ENCODE peak calls at places on chromosomes 7 and 10, in four cellular contexts. One of them, this sample, is unnamed.
A peak's percentile ranks its signal among the peaks of the same experiment; 100 is the strongest.

GRCh38 chr10:60817135-60817805 is 39.0 kb downstream of the CDK1 start:
- DNase-seq in WTC11: no peak
- DNase-seq in HepG2: no peak
- DNase-seq in K562: no peak
- DNase-seq in this sample: no peak

GRCh38 chr10:36677170-36677768 is 448.1 kb upstream of the ANKRD30A start:
- DNase-seq in WTC11: no peak
- DNase-seq in HepG2: no peak
- DNase-seq in K562: no peak
- DNase-seq in this sample: no peak

GRCh38 chr7:149414745-149415390 is 46.0 kb downstream of the ZNF777 start:
- DNase-seq in K562: no peak
- DNase-seq in WTC11: peak; percentile 95
- DNase-seq in HepG2: no peak
- DNase-seq in this sample: no peak

GRCh38 chr7:36188266-36188665 is 35.2 kb downstream of the EEPD1 start:
- DNase-seq in K562: no peak
- DNase-seq in WTC11: no peak
- DNase-seq in HepG2: no peak
- DNase-seq in this sample: no peak

GRCh38 chr10:97827778-97828291 is 21.8 kb upstream of the GOLGA7B start:
- DNase-seq in K562: no peak
- DNase-seq in WTC11: no peak
- DNase-seq in HepG2: no peak
- DNase-seq in this sample: no peak

GRCh38 chr7:99038086-99038855 is 105.6 kb downstream of the SMURF1 start:
- DNase-seq in WTC11: no peak
- DNase-seq in HepG2: no peak
- DNase-seq in K562: no peak
- DNase-seq in this sample: no peak

GRCh38 chr7:101308245-101309085 is 13.1 kb downstream of the IFT22 start:
- DNase-seq in K562: peak; percentile 76
- DNase-seq in HepG2: peak; percentile 73
- DNase-seq in WTC11: peak; percentile 90
- DNase-seq in this sample: peak; percentile 64

GRCh38 chr10:29344073-29344820 is 55.4 kb downstream of the LYZL1 start:
- DNase-seq in HepG2: no peak
- DNase-seq in K562: no peak
- DNase-seq in WTC11: peak; percentile 28
- DNase-seq in this sample: no peak

GRCh38 chr10:70191906-70192305 is 21.6 kb upstream of the SAR1A start:
- DNase-seq in K562: no peak
- DNase-seq in HepG2: no peak
- DNase-seq in WTC11: no peak
- DNase-seq in this sample: no peak

GRCh38 chr10:121910673-121911420 is 17.0 kb downstream of the ATE1 start:
- DNase-seq in K562: no peak
- DNase-seq in HepG2: no peak
- DNase-seq in WTC11: no peak
- DNase-seq in this sample: no peak

GRCh38 chr10:69644658-69645295 is 14.7 kb downstream of the FAM241B start:
- DNase-seq in WTC11: peak; percentile 77
- DNase-seq in HepG2: peak; percentile 21
- DNase-seq in K562: peak; percentile 81
- DNase-seq in this sample: peak; percentile 81

GRCh38 chr10:54065106-54065505 is 735.9 kb downstream of the PCDH15 start:
- DNase-seq in K562: no peak
- DNase-seq in WTC11: no peak
- DNase-seq in HepG2: no peak
- DNase-seq in this sample: no peak

GRCh38 chr10:14084875-14085274 is 245.8 kb downstream of the FRMD4A start:
- DNase-seq in HepG2: no peak
- DNase-seq in K562: no peak
- DNase-seq in WTC11: no peak
- DNase-seq in this sample: no peak

GRCh38 chr7:73894851-73895441 is 34.0 kb downstream of the TMEM270 start:
- DNase-seq in WTC11: no peak
- DNase-seq in K562: peak; percentile 39
- DNase-seq in HepG2: no peak
- DNase-seq in this sample: no peak

GRCh38 chr7:41709621-41710020 is 6.7 kb upstream of the INHBA start:
- DNase-seq in K562: no peak
- DNase-seq in HepG2: no peak
- DNase-seq in WTC11: no peak
- DNase-seq in this sample: no peak

GRCh38 chr10:33341638-33342037 is 7.2 kb upstream of the NRP1 start:
- DNase-seq in HepG2: no peak
- DNase-seq in WTC11: no peak
- DNase-seq in K562: no peak
- DNase-seq in this sample: no peak

GRCh38 chr7:4683884-4684565 is 1.9 kb downstream of the FOXK1 start:
- DNase-seq in HepG2: peak; percentile 41
- DNase-seq in WTC11: no peak
- DNase-seq in K562: no peak
- DNase-seq in this sample: no peak

GRCh38 chr7:120353171-120353570 is 80.2 kb downstream of the KCND2 start:
- DNase-seq in HepG2: no peak
- DNase-seq in K562: no peak
- DNase-seq in WTC11: no peak
- DNase-seq in this sample: no peak

GRCh38 chr7:8249121-8249520 is 12.8 kb downstream of the ICA1 start:
- DNase-seq in K562: no peak
- DNase-seq in HepG2: no peak
- DNase-seq in WTC11: no peak
- DNase-seq in this sample: no peak

GRCh38 chr10:21257919-21258318 is 267.6 kb downstream of the SKIDA1 start:
- DNase-seq in WTC11: no peak
- DNase-seq in HepG2: no peak
- DNase-seq in K562: no peak
- DNase-seq in this sample: no peak

GRCh38 chr7:130063036-130063435 is 7.3 kb upstream of the KLHDC10 start:
- DNase-seq in HepG2: peak; percentile 50
- DNase-seq in WTC11: peak; percentile 92
- DNase-seq in K562: peak; percentile 51
- DNase-seq in this sample: peak; percentile 16

GRCh38 chr10:77070892-77071595 is 566.6 kb downstream of the KCNMA1 start:
- DNase-seq in WTC11: no peak
- DNase-seq in K562: no peak
- DNase-seq in HepG2: no peak
- DNase-seq in this sample: no peak

GRCh38 chr10:59779656-59780521 is 26.6 kb upstream of the MRLN start:
- DNase-seq in WTC11: no peak
- DNase-seq in K562: no peak
- DNase-seq in HepG2: no peak
- DNase-seq in this sample: no peak

GRCh38 chr7:29204491-29205281 is 10.1 kb downstream of the CHN2 start:
- DNase-seq in HepG2: peak; percentile 88
- DNase-seq in K562: no peak
- DNase-seq in WTC11: no peak
- DNase-seq in this sample: no peak

GRCh38 chr10:14837003-14837755 is 658 bp downstream of the CDNF start:
- DNase-seq in WTC11: no peak
- DNase-seq in K562: no peak
- DNase-seq in HepG2: peak; percentile 6
- DNase-seq in this sample: no peak

GRCh38 chr7:70571986-70572385 is 560.0 kb upstream of the GALNT17 start:
- DNase-seq in HepG2: no peak
- DNase-seq in WTC11: no peak
- DNase-seq in K562: no peak
- DNase-seq in this sample: no peak

GRCh38 chr7:159099711-159100231 is 44.9 kb downstream of the VIPR2 start:
- DNase-seq in HepG2: no peak
- DNase-seq in WTC11: no peak
- DNase-seq in K562: no peak
- DNase-seq in this sample: no peak

GRCh38 chr7:64636386-64636785 is 29.5 kb upstream of the ZNF107 start:
- DNase-seq in HepG2: no peak
- DNase-seq in K562: peak; percentile 16
- DNase-seq in WTC11: no peak
- DNase-seq in this sample: no peak

GRCh38 chr7:13979671-13980438 is 9.6 kb downstream of the ETV1 start:
- DNase-seq in HepG2: no peak
- DNase-seq in K562: no peak
- DNase-seq in WTC11: no peak
- DNase-seq in this sample: no peak

DNA sequence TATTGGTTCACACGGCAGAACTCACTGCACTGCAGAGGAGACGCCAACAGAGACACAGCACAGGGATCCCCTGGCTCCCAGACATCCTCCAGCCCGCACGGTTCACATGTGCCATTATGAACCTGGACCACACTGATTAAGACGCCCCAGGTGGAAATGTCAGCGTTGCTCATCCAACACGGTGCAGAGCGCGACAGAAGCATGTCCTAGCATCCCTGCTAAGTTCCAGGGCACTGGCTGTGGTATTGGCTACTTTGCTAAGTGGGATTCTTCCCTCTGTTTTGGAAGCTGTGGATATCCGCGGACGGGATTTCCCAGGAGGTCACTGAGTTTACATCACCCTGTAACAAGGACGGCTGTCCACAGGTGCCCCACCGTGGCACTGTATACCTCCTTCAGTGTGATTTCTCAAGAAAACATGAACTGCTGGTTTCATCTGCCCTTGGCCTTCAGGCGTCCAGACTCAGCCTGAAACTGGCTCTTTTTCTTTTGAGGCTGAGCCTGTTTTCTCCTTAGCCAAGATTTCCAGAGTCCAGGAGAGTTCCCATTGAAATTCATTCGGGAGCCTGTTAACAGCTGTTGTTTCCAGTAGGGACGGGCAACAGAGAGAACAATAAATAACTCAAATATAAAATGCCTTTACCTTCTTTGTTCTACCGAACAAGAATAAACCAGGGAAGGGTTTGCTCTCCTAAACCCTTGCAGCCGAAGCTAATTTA is 324.0 kb downstream of the WDR37 start:
- DNase-seq in K562: no peak
- DNase-seq in HepG2: no peak
- DNase-seq in WTC11: no peak
- DNase-seq in this sample: no peak
- TF ChIP-seq ELF4 in K562: no peak
- TF ChIP-seq ELF4 in HepG2: no peak
- TF ChIP-seq ELF4 in WTC11: no peak
- TF ChIP-seq ELF4 in this sample: no peak

GRCh38 chr10:103542764-103543616 is 49.5 kb downstream of the NEURL1 start:
- DNase-seq in HepG2: peak; percentile 14
- DNase-seq in WTC11: peak; percentile 45
- DNase-seq in K562: peak; percentile 29
- DNase-seq in this sample: peak; percentile 64
- TF ChIP-seq ELF4 in HepG2: no peak
- TF ChIP-seq ELF4 in WTC11: no peak
- TF ChIP-seq ELF4 in K562: no peak
- TF ChIP-seq ELF4 in this sample: no peak

DNA sequence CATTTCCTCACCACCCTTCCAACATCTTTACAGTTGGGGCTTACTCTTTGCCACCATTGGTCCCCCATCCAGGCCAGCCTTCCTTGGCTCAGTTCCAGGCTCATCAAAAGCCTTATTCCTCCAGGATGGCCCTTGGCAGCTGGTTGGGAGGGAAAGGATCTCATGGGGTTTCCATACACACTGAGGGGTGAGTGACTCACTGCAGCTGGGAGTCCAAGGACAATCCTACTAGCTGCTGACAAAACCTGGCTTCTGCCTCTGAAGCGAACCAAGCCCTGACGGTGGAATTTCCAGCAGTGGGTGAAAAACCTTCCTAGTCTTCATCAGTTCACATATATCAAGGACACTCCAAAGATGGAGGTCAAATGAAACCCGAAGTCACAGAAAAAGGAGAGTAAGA is 22.9 kb downstream of the CRHR2 start:
- DNase-seq in HepG2: no peak
- DNase-seq in K562: no peak
- DNase-seq in WTC11: no peak
- DNase-seq in this sample: no peak
- TF ChIP-seq ELF4 in HepG2: no peak
- TF ChIP-seq ELF4 in K562: no peak
- TF ChIP-seq ELF4 in WTC11: no peak
- TF ChIP-seq ELF4 in this sample: no peak

GRCh38 chr7:71864130-71864529 is 548.0 kb downstream of the CALN1 start:
- DNase-seq in WTC11: no peak
- DNase-seq in K562: no peak
- DNase-seq in HepG2: no peak
- DNase-seq in this sample: no peak

GRCh38 chr7:71865169-71865568 is 547.0 kb downstream of the CALN1 start:
- DNase-seq in K562: no peak
- DNase-seq in HepG2: no peak
- DNase-seq in WTC11: no peak
- DNase-seq in this sample: no peak

GRCh38 chr7:71871446-71871845 is 540.7 kb downstream of the CALN1 start:
- DNase-seq in K562: peak; percentile 24
- DNase-seq in HepG2: no peak
- DNase-seq in WTC11: no peak
- DNase-seq in this sample: no peak

GRCh38 chr7:71867626-71868025 is 544.5 kb downstream of the CALN1 start:
- DNase-seq in K562: no peak
- DNase-seq in HepG2: no peak
- DNase-seq in WTC11: no peak
- DNase-seq in this sample: no peak

GRCh38 chr7:71868797-71869196 is 543.3 kb downstream of the CALN1 start:
- DNase-seq in WTC11: no peak
- DNase-seq in HepG2: no peak
- DNase-seq in K562: no peak
- DNase-seq in this sample: no peak
- TF ChIP-seq ELF4 in WTC11: no peak
- TF ChIP-seq ELF4 in HepG2: no peak
- TF ChIP-seq ELF4 in K562: no peak
- TF ChIP-seq ELF4 in this sample: no peak

DNA sequence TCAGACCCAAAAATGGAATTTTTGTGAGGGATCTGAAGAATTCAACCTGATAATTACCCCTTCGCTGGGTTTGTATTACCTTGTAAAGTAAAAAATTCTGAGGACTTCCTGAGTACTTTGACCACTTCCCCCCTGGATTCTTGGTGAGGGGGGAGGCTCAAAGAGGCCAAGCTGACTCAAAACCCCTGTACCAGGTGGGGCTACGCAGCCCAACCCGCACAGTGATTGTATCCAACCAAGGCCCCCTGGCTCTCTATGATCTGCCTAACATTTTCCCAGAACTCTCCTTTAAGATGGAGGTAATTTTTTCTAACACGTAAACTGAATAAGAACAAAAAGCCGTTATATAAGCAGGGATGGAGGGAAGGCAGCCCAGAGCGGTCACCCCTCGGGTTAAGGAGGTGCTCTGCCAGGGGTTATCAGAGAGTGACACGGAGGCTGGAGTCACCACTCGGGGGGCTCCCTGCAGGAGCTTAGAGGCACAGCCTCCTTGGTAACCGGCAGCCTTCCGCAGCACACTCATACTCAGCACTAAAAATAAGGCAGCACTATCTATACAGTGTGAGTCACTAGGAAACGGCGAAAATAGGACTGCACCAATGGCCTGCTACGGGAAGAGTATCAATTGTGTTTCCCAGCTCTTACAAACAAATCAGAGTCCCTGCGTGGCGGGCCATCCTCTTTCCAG is 255.4 kb downstream of the ELMO1 start:
- DNase-seq in WTC11: no peak
- DNase-seq in K562: no peak
- DNase-seq in HepG2: no peak
- DNase-seq in this sample: no peak
- TF ChIP-seq ELF4 in WTC11: no peak
- TF ChIP-seq ELF4 in K562: no peak
- TF ChIP-seq ELF4 in HepG2: no peak
- TF ChIP-seq ELF4 in this sample: no peak